ENCODE peak calls at places on chromosomes 1 and 21, in six cellular contexts. U is OCI-LY7, A is NCI-H1092, Z is ovary, N is AG09319, L is pancreas. W is an unnamed sample.

GRCh38 chr1:241840164-241840563 is 7.8 kb upstream of the EXO1 start:
- DNase-seq in U (no peak), A (no peak), Z (no peak), N (no peak), L (no peak), W (no peak)

GRCh38 chr1:210654176-210654786 is 325.6 kb downstream of the HHAT start:
- DNase-seq in U (no peak), A (no peak), Z (no peak), N (no peak), L (no peak), W (no peak)

GRCh38 chr1:230691615-230692014 is 22.3 kb downstream of the AGT start:
- DNase-seq in U (no peak), A (no peak), Z (no peak), N (no peak), L (no peak), W (no peak)

GRCh38 chr1:41044197-41044596 is 22.7 kb upstream of the SLFNL1 start:
- DNase-seq in U (no peak), A (no peak), Z (no peak), N (no peak), L (no peak), W (no peak)

GRCh38 chr1:7408771-7409150 is 362.3 kb upstream of the VAMP3 start:
- DNase-seq in U (no peak), A (no peak), Z (no peak), N (no peak), L (no peak), W (no peak)

GRCh38 chr1:235327559-235328270 is at the start of gene ARID4B:
- DNase-seq in U (no peak), A (peak), Z (peak), N (no peak), L (no peak), W (peak)

GRCh38 chr1:208034135-208034534 is 123.2 kb upstream of the CD34 start:
- DNase-seq in U (no peak), A (no peak), Z (no peak), N (no peak), L (no peak), W (no peak)

GRCh38 chr1:1431006-1431844 is 4.3 kb upstream of the VWA1 start:
- DNase-seq in U (no peak), A (no peak), Z (peak), N (no peak), L (peak), W (no peak)

GRCh38 chr1:228366851-228367741 is 39.5 kb downstream of the TRIM11 start:
- DNase-seq in U (no peak), A (no peak), Z (peak), N (no peak), L (no peak), W (no peak)

GRCh38 chr1:228338521-228339051 is 68.0 kb downstream of the TRIM11 start:
- DNase-seq in U (no peak), A (no peak), Z (peak), N (no peak), L (no peak), W (no peak)

GRCh38 chr1:238950786-238951185 is 435.6 kb upstream of the CHRM3 start:
- DNase-seq in U (no peak), A (no peak), Z (no peak), N (no peak), L (no peak), W (no peak)

GRCh38 chr1:224637510-224637909 is 21.4 kb downstream of the CNIH3 start:
- DNase-seq in U (no peak), A (no peak), Z (no peak), N (peak), L (no peak), W (no peak)

GRCh38 chr21:18070392-18070791 is 174.2 kb upstream of the CHODL start:
- DNase-seq in U (no peak), A (no peak), Z (no peak), N (no peak), L (no peak), W (no peak)

GRCh38 chr1:21175670-21176581 is 771 bp downstream of the EIF4G3 start:
- DNase-seq in U (peak), A (peak), Z (peak), N (no peak), L (peak), W (no peak)

GRCh38 chr1:1569341-1569740 is 5.3 kb downstream of the SSU72 start:
- DNase-seq in U (no peak), A (no peak), Z (no peak), N (no peak), L (no peak), W (no peak)

GRCh38 chr21:35189077-35189863 is 140.2 kb upstream of the RUNX1 start:
- DNase-seq in U (peak), A (no peak), Z (peak), N (peak), L (no peak), W (peak)

GRCh38 chr1:201737350-201738060 is 91.5 kb upstream of the IPO9 start:
- DNase-seq in U (no peak), A (no peak), Z (no peak), N (no peak), L (no peak), W (no peak)

GRCh38 chr1:233614173-233614742 is 352 bp downstream of the KCNK1 start:
- DNase-seq in U (no peak), A (peak), Z (peak), N (peak), L (peak), W (peak)

GRCh38 chr1:232178191-232178590 is 451.7 kb downstream of the SIPA1L2 start:
- DNase-seq in U (no peak), A (no peak), Z (no peak), N (no peak), L (no peak), W (no peak)

GRCh38 chr1:171219751-171220385 is 28.4 kb upstream of the FMO1 start:
- DNase-seq in U (no peak), A (no peak), Z (no peak), N (peak), L (no peak), W (no peak)

GRCh38 chr1:25501235-25502058 is 42.0 kb upstream of the LDLRAP1 start:
- DNase-seq in U (no peak), A (no peak), Z (no peak), N (no peak), L (no peak), W (no peak)

GRCh38 chr1:164605254-164606091 is 46.5 kb downstream of the PBX1 start:
- DNase-seq in U (no peak), A (no peak), Z (no peak), N (no peak), L (no peak), W (no peak)